ENCODE peak calls at places on chromosomes 6 and 20, in nine cellular contexts. K is astrocyte; E is ACHN; T is KBM-7; G is OCI-M1; W is GM23248; A is stimulated activated CD4-positive, alpha-beta T cell treated with anti-CD3 and anti-CD28 coated beads, Interleukin-1b, Interleukin-23, amount 100 ng/mL, for 4 hours; V is amniotic epithelial cell; I is GM10248. Y is an unnamed sample.

GRCh38 chr6:5517781-5518180 is 256.5 kb downstream of the FARS2 start:
- DNase-seq in K (no peak), E (no peak), T (no peak), G (no peak), W (no peak), A (no peak), V (no peak), I (peak; percentile 37), Y (peak; percentile 38)

GRCh38 chr6:155227076-155227475 is 36.7 kb upstream of the CLDN20 start:
- DNase-seq in K (peak; percentile 39), E (no peak), T (no peak), G (no peak), W (no peak), A (no peak), V (no peak), I (no peak), Y (no peak)

GRCh38 chr6:158907931-158908330 is 88.8 kb upstream of the EZR start:
- DNase-seq in K (no peak), E (no peak), T (no peak), G (no peak), W (no peak), A (no peak), V (no peak), I (no peak), Y (no peak)

GRCh38 chr20:47487175-47487917 is 14.3 kb upstream of the NCOA3 start:
- DNase-seq in K (no peak), E (no peak), T (peak; percentile 77), G (peak; percentile 95), W (no peak), A (peak; percentile 41), V (peak; percentile 40), I (peak; percentile 72), Y (peak; percentile 68)

GRCh38 chr6:69489970-69490369 is 306.8 kb downstream of the LMBRD1 start:
- DNase-seq in K (no peak), E (no peak), T (peak; percentile 8), G (peak; percentile 88), W (no peak), A (no peak), V (no peak), I (no peak), Y (peak; percentile 12)

GRCh38 chr6:37456816-37457560 is 24.0 kb downstream of the CMTR1 start:
- DNase-seq in K (peak; percentile 89), E (no peak), T (no peak), G (no peak), W (peak; percentile 96), A (no peak), V (peak; percentile 57), I (no peak), Y (no peak)

GRCh38 chr6:160355001-160355400 is 6.8 kb downstream of the SLC22A3 start:
- DNase-seq in K (peak; percentile 23), E (no peak), T (no peak), G (no peak), W (peak; percentile 30), A (no peak), V (peak; percentile 89), I (no peak), Y (no peak)

GRCh38 chr20:63655249-63655648 is 2.0 kb upstream of the STMN3 start:
- DNase-seq in K (no peak), E (no peak), T (no peak), G (no peak), W (no peak), A (no peak), V (no peak), I (no peak), Y (no peak)

GRCh38 chr6:1745814-1746213 is 136.1 kb downstream of the FOXC1 start:
- DNase-seq in K (no peak), E (no peak), T (no peak), G (no peak), W (no peak), A (no peak), V (no peak), I (no peak), Y (no peak)

GRCh38 chr6:158686791-158687381 is 37.0 kb downstream of the SYTL3 start:
- DNase-seq in K (no peak), E (no peak), T (peak; percentile 73), G (no peak), W (no peak), A (no peak), V (no peak), I (peak; percentile 46), Y (peak; percentile 58)

GRCh38 chr6:56962451-56962850 is 7.5 kb downstream of the BEND6 start:
- DNase-seq in K (peak; percentile 67), E (peak; percentile 70), T (no peak), G (no peak), W (peak; percentile 64), A (no peak), V (no peak), I (no peak), Y (no peak)

GRCh38 chr20:58993332-58994248 is 12.5 kb downstream of the NELFCD start:
- DNase-seq in K (no peak), E (no peak), T (no peak), G (no peak), W (no peak), A (no peak), V (no peak), I (no peak), Y (no peak)

GRCh38 chr20:3786665-3787639 is at the start of gene CENPB:
- DNase-seq in K (peak; percentile 52), E (peak; percentile 82), T (peak; percentile 83), G (peak; percentile 93), W (peak; percentile 95), A (peak; percentile 93), V (peak; percentile 58), I (peak; percentile 95), Y (peak; percentile 98)

GRCh38 chr6:137218473-137218916 is 690 bp downstream of the IFNGR1 start:
- DNase-seq in K (peak; percentile 57), E (peak; percentile 27), T (peak; percentile 63), G (peak; percentile 77), W (peak; percentile 90), A (no peak), V (peak; percentile 43), I (peak; percentile 37), Y (no peak)

GRCh38 chr20:48295966-48296421 is 510.7 kb upstream of the SULF2 start:
- DNase-seq in K (peak; percentile 76), E (peak; percentile 32), T (no peak), G (no peak), W (peak; percentile 82), A (no peak), V (peak; percentile 60), I (no peak), Y (no peak)

GRCh38 chr6:138931660-138932059 is 56.4 kb downstream of the REPS1 start:
- DNase-seq in K (no peak), E (no peak), T (no peak), G (peak; percentile 16), W (no peak), A (no peak), V (no peak), I (peak; percentile 16), Y (peak; percentile 16)

GRCh38 chr6:90079555-90080490 is 185.6 kb downstream of the GJA10 start:
- DNase-seq in K (no peak), E (no peak), T (no peak), G (peak; percentile 72), W (no peak), A (peak; percentile 40), V (no peak), I (no peak), Y (no peak)

GRCh38 chr6:43981363-43981990 is 145.8 kb downstream of the MRPL14 start:
- DNase-seq in K (no peak), E (no peak), T (no peak), G (no peak), W (no peak), A (no peak), V (no peak), I (no peak), Y (no peak)

GRCh38 chr6:55528624-55529023 is 50.4 kb downstream of the HMGCLL1 start:
- DNase-seq in K (peak; percentile 10), E (peak; percentile 57), T (peak; percentile 32), G (peak; percentile 87), W (peak; percentile 28), A (no peak), V (peak; percentile 61), I (peak; percentile 13), Y (peak; percentile 19)

GRCh38 chr6:166656269-166657206 is 29.5 kb upstream of the RPS6KA2 start:
- DNase-seq in K (no peak), E (no peak), T (no peak), G (no peak), W (peak; percentile 48), A (no peak), V (no peak), I (no peak), Y (no peak)

GRCh38 chr6:157263881-157264397 is 59.4 kb downstream of the TMEM242 start:
- DNase-seq in K (no peak), E (no peak), T (no peak), G (no peak), W (no peak), A (no peak), V (no peak), I (no peak), Y (no peak)

GRCh38 chr6:33632603-33633039 is 11.5 kb downstream of the ITPR3 start:
- DNase-seq in K (no peak), E (peak; percentile 67), T (peak; percentile 63), G (peak; percentile 63), W (peak; percentile 69), A (peak; percentile 39), V (peak; percentile 33), I (peak; percentile 76), Y (peak; percentile 78)

GRCh38 chr20:50224553-50225255 is 34.1 kb downstream of the CEBPB start:
- DNase-seq in K (peak; percentile 95), E (peak; percentile 26), T (no peak), G (peak; percentile 39), W (peak; percentile 95), A (no peak), V (peak; percentile 98), I (no peak), Y (no peak)